ENCODE peak calls at places on chromosomes 5 and 9, in ten cellular contexts. D, P, J, X, M, E, Y, V, W and I are unnamed samples.
A peak's percentile ranks its signal among the peaks of the same experiment; 100 is the strongest.

GRCh38 chr5:97427235-97427634 is 244.2 kb upstream of the RIOK2 start:
- DNase-seq in D (no peak), P (no peak), J (no peak), X (no peak), M (no peak), E (no peak), Y (no peak), V (no peak), W (no peak), I (no peak)

GRCh38 chr9:89529243-89530030 is 31.5 kb upstream of the SEMA4D start:
- DNase-seq in D (no peak), P (no peak), J (no peak), X (no peak), M (no peak), E (peak; percentile 63), Y (no peak), V (no peak), W (no peak), I (no peak)

GRCh38 chr9:90044710-90045151 is 439.9 kb downstream of the GADD45G start:
- DNase-seq in D (peak; percentile 80), P (no peak), J (peak; percentile 7), X (peak; percentile 76), M (no peak), E (no peak), Y (no peak), V (no peak), W (no peak), I (no peak)

GRCh38 chr9:77744877-77745435 is 96.8 kb upstream of the GNA14 start:
- DNase-seq in D (no peak), P (no peak), J (no peak), X (no peak), M (no peak), E (no peak), Y (no peak), V (no peak), W (no peak), I (no peak)

GRCh38 chr5:119360905-119361605 is 5.2 kb downstream of the TNFAIP8 start:
- DNase-seq in D (no peak), P (no peak), J (no peak), X (peak; percentile 68), M (no peak), E (no peak), Y (peak; percentile 64), V (no peak), W (no peak), I (no peak)

GRCh38 chr9:100030548-100030947 is 68.3 kb downstream of the ERP44 start:
- DNase-seq in D (no peak), P (no peak), J (no peak), X (no peak), M (no peak), E (no peak), Y (no peak), V (no peak), W (no peak), I (no peak)

GRCh38 chr5:175235251-175235963 is 208.6 kb downstream of the DRD1 start:
- DNase-seq in D (no peak), P (no peak), J (no peak), X (peak; percentile 9), M (no peak), E (no peak), Y (no peak), V (no peak), W (no peak), I (no peak)

GRCh38 chr5:522899-523657 is 1.2 kb downstream of the SLC9A3 start:
- DNase-seq in D (peak; percentile 86), P (no peak), J (no peak), X (no peak), M (no peak), E (no peak), Y (no peak), V (no peak), W (no peak), I (no peak)

GRCh38 chr5:1088726-1089125 is 23.1 kb downstream of the SLC12A7 start:
- DNase-seq in D (no peak), P (no peak), J (no peak), X (no peak), M (no peak), E (no peak), Y (no peak), V (no peak), W (no peak), I (no peak)

GRCh38 chr5:151741678-151742423 is 16.6 kb downstream of the ATOX1 start:
- DNase-seq in D (no peak), P (no peak), J (no peak), X (peak; percentile 96), M (no peak), E (no peak), Y (no peak), V (no peak), W (no peak), I (no peak)

GRCh38 chr9:94128580-94128979 is 44.3 kb downstream of the PTPDC1 start:
- DNase-seq in D (no peak), P (no peak), J (no peak), X (no peak), M (no peak), E (no peak), Y (no peak), V (no peak), W (no peak), I (no peak)